ENCODE peak calls at places on chromosomes 1 and 21, in seven cellular contexts. B, E, V, C, O, S and H are unnamed samples.

GRCh38 chr1:63794927-63795326 is 21.1 kb downstream of the ROR1 start:
- DNase-seq in B (no peak), E (no peak), V (peak; percentile 25), C (no peak), O (no peak), S (no peak), H (peak; percentile 82)

GRCh38 chr1:231186356-231187115 is 24.7 kb downstream of the TRIM67 start:
- DNase-seq in B (no peak), E (no peak), V (no peak), C (no peak), O (no peak), S (no peak), H (no peak)

GRCh38 chr1:12132078-12132477 is 34.7 kb upstream of the TNFRSF1B start:
- DNase-seq in B (peak; percentile 69), E (no peak), V (peak; percentile 84), C (no peak), O (no peak), S (peak; percentile 72), H (peak; percentile 87)

GRCh38 chr21:15445327-15445726 is 284.5 kb upstream of the USP25 start:
- DNase-seq in B (no peak), E (no peak), V (no peak), C (no peak), O (peak; percentile 48), S (no peak), H (no peak)

GRCh38 chr1:15139654-15140350 is 13.7 kb upstream of the TMEM51 start:
- DNase-seq in B (no peak), E (peak; percentile 66), V (no peak), C (no peak), O (no peak), S (no peak), H (no peak)

GRCh38 chr1:10663668-10664035 is 132.8 kb downstream of the CASZ1 start:
- DNase-seq in B (no peak), E (peak; percentile 74), V (peak; percentile 11), C (peak; percentile 45), O (no peak), S (no peak), H (no peak)

GRCh38 chr1:8325771-8326170 is 7.9 kb downstream of the SLC45A1 start:
- DNase-seq in B (no peak), E (no peak), V (no peak), C (no peak), O (no peak), S (no peak), H (no peak)

GRCh38 chr21:36134820-36135390 is at the start of gene CBR3:
- DNase-seq in B (peak; percentile 37), E (peak; percentile 61), V (peak; percentile 39), C (peak; percentile 60), O (no peak), S (peak; percentile 91), H (peak; percentile 88)

GRCh38 chr1:80401757-80402156 is 1395.2 kb upstream of the ADGRL4 start:
- DNase-seq in B (no peak), E (no peak), V (no peak), C (no peak), O (no peak), S (no peak), H (no peak)

GRCh38 chr1:151288502-151288901 is 6.4 kb downstream of the ZNF687 start:
- DNase-seq in B (no peak), E (no peak), V (no peak), C (no peak), O (no peak), S (no peak), H (no peak)

GRCh38 chr21:46056450-46056903 is 41.4 kb upstream of the COL6A2 start:
- DNase-seq in B (peak; percentile 97), E (peak; percentile 94), V (peak; percentile 91), C (no peak), O (no peak), S (peak; percentile 84), H (peak; percentile 93)

GRCh38 chr21:30962013-30962412 is 76.3 kb downstream of the KRTAP19-8 start:
- DNase-seq in B (no peak), E (no peak), V (no peak), C (no peak), O (no peak), S (no peak), H (no peak)

GRCh38 chr1:214683596-214683995 is 80.6 kb downstream of the CENPF start:
- DNase-seq in B (no peak), E (no peak), V (no peak), C (no peak), O (no peak), S (no peak), H (no peak)

GRCh38 chr1:218480691-218481099 is 135.6 kb downstream of the TGFB2 start:
- DNase-seq in B (peak; percentile 80), E (no peak), V (peak; percentile 94), C (no peak), O (no peak), S (peak; percentile 85), H (no peak)

GRCh38 chr1:217717959-217718358 is 86.8 kb downstream of the SPATA17 start:
- DNase-seq in B (no peak), E (no peak), V (peak; percentile 3), C (no peak), O (no peak), S (no peak), H (no peak)

GRCh38 chr1:152982076-152982475 is 1.8 kb upstream of the SPRR1A start:
- DNase-seq in B (no peak), E (no peak), V (no peak), C (no peak), O (no peak), S (no peak), H (no peak)

GRCh38 chr1:157532569-157532968 is 19.7 kb downstream of the FCRL5 start:
- DNase-seq in B (no peak), E (no peak), V (no peak), C (no peak), O (no peak), S (no peak), H (no peak)

GRCh38 chr1:55927934-55928333 is 651.4 kb downstream of the PLPP3 start:
- DNase-seq in B (peak; percentile 33), E (no peak), V (peak; percentile 41), C (no peak), O (no peak), S (peak; percentile 26), H (no peak)

GRCh38 chr1:48889088-48889487 is 112.4 kb upstream of the BEND5 start:
- DNase-seq in B (no peak), E (no peak), V (no peak), C (no peak), O (no peak), S (no peak), H (no peak)

GRCh38 chr1:178282949-178283367 is 189.1 kb downstream of the RASAL2 start:
- DNase-seq in B (peak; percentile 84), E (no peak), V (peak; percentile 69), C (no peak), O (no peak), S (peak; percentile 83), H (no peak)

GRCh38 chr21:32261929-32262328 is 16.9 kb downstream of the MIS18A start:
- DNase-seq in B (no peak), E (no peak), V (no peak), C (no peak), O (no peak), S (no peak), H (no peak)

GRCh38 chr1:68961143-68961542 is 464.3 kb upstream of the DEPDC1 start:
- DNase-seq in B (no peak), E (no peak), V (no peak), C (no peak), O (no peak), S (no peak), H (no peak)

GRCh38 chr1:75502776-75503175 is 108.1 kb downstream of the SLC44A5 start:
- DNase-seq in B (no peak), E (no peak), V (no peak), C (no peak), O (no peak), S (peak; percentile 37), H (no peak)

GRCh38 chr1:57916034-57916433 is 492.2 kb upstream of the DAB1 start:
- DNase-seq in B (no peak), E (no peak), V (no peak), C (no peak), O (no peak), S (no peak), H (no peak)

GRCh38 chr1:57910331-57910730 is 486.5 kb upstream of the DAB1 start:
- DNase-seq in B (no peak), E (no peak), V (no peak), C (no peak), O (no peak), S (no peak), H (no peak)

GRCh38 chr1:57908471-57908870 is 484.6 kb upstream of the DAB1 start:
- DNase-seq in B (no peak), E (no peak), V (no peak), C (no peak), O (no peak), S (no peak), H (no peak)

GRCh38 chr1:57911427-57911826 is 487.6 kb upstream of the DAB1 start:
- DNase-seq in B (no peak), E (no peak), V (no peak), C (no peak), O (no peak), S (no peak), H (no peak)

GRCh38 chr1:57910782-57911181 is 486.9 kb upstream of the DAB1 start:
- DNase-seq in B (no peak), E (no peak), V (no peak), C (no peak), O (no peak), S (no peak), H (no peak)
- H3K4me3 ChIP-seq in B (no peak overlapping the region), E (no peak overlapping the region), V (no peak overlapping the region), C (no peak overlapping the region), O (no peak overlapping the region), S (no peak overlapping the region), H (no peak overlapping the region)

GRCh38 chr1:109493227-109493626 is 667 bp upstream of the CYB561D1 start:
- DNase-seq in B (peak; percentile 8), E (no peak), V (no peak), C (no peak), O (no peak), S (no peak), H (no peak)
- H3K4me3 ChIP-seq in B (no peak overlapping the region), E (peak overlapping the region; percentile 85), V (no peak overlapping the region), C (no peak overlapping the region), O (no peak overlapping the region), S (no peak overlapping the region), H (no peak overlapping the region)

DNA sequence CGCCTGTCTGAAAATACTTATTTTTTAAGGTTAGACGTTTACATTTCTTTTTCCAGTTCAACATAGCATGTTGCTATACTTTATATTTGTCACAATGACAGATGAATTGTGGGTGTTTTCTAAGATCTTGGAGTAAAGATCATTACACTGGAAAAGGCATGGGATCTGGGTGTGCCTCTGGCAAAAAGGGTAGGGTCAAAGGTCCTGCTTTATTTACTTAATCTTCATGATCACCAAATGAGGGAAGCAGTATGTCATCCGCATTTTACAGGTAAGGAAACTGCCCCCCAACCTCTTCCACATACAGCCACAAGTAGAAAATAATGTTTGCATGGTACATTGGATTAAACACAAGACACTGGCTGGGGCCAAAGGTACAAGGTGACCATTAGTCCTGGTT is 12.5 kb upstream of the SMPDL3B start:
- DNase-seq in B (no peak), E (no peak), V (no peak), C (no peak), O (no peak), S (no peak), H (no peak)
- H3K4me3 ChIP-seq in B (no peak overlapping the region), E (no peak overlapping the region), V (no peak overlapping the region), C (no peak overlapping the region), O (no peak overlapping the region), S (no peak overlapping the region), H (no peak overlapping the region)

DNA sequence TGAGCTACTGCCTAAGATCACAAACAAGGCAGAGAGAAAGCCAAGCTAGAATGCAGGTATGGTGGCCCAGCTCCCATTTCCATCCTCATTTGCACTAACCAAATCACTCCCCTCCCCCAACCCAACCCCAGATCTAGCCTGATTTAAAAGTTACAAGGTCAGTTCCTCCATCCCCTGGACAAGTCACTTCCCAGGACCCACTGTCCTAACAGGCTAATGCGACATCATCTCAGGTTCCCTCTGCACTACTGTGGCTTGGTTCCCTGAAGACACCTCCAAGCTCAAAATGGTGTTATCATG is 2.4 kb downstream of the F11R start:
- DNase-seq in B (no peak), E (no peak), V (no peak), C (no peak), O (no peak), S (no peak), H (no peak)
- H3K4me3 ChIP-seq in B (no peak overlapping the region), E (no peak overlapping the region), V (no peak overlapping the region), C (no peak overlapping the region), O (no peak overlapping the region), S (no peak overlapping the region), H (no peak overlapping the region)